ENCODE peak calls at places on chromosomes 16 and 17, in seven cellular contexts. E, K, W, A, N, G and P are unnamed samples.

GRCh38 chr17:78998311-78999055 is 11.1 kb downstream of the CANT1 start:
- DNase-seq in E (no peak), K (no peak), W (no peak), A (no peak), N (no peak), G (peak; percentile 96), P (no peak)

GRCh38 chr17:28743243-28744103 is at the start of gene TRAF4:
- DNase-seq in E (no peak), K (peak; percentile 96), W (peak; percentile 79), A (peak; percentile 73), N (peak; percentile 90), G (peak; percentile 92), P (no peak)

GRCh38 chr16:17237350-17237944 is 233.3 kb downstream of the XYLT1 start:
- DNase-seq in E (no peak), K (no peak), W (no peak), A (no peak), N (no peak), G (no peak), P (no peak)

GRCh38 chr17:48241131-48241591 is 133.6 kb downstream of the SNX11 start:
- DNase-seq in E (peak; percentile 47), K (peak; percentile 74), W (peak; percentile 88), A (no peak), N (peak; percentile 52), G (no peak), P (peak; percentile 54)

GRCh38 chr16:57752203-57752580 is 16.6 kb downstream of the KATNB1 start:
- DNase-seq in E (no peak), K (no peak), W (no peak), A (no peak), N (no peak), G (no peak), P (no peak)

GRCh38 chr16:87874639-87875472 is 5.5 kb upstream of the SLC7A5 start:
- DNase-seq in E (no peak), K (no peak), W (no peak), A (no peak), N (peak; percentile 29), G (no peak), P (no peak)

GRCh38 chr17:42920922-42921321 is 20.3 kb downstream of the G6PC1 start:
- DNase-seq in E (no peak), K (no peak), W (no peak), A (peak; percentile 18), N (no peak), G (no peak), P (no peak)

GRCh38 chr16:20023190-20023589 is 50.5 kb downstream of the GPR139 start:
- DNase-seq in E (no peak), K (no peak), W (no peak), A (peak; percentile 32), N (peak; percentile 13), G (no peak), P (no peak)

GRCh38 chr16:28193530-28194423 is 18.0 kb downstream of the XPO6 start:
- DNase-seq in E (no peak), K (no peak), W (no peak), A (no peak), N (no peak), G (no peak), P (no peak)

GRCh38 chr17:81877569-81877968 is 6.4 kb upstream of the ARHGDIA start:
- DNase-seq in E (no peak), K (no peak), W (no peak), A (no peak), N (no peak), G (no peak), P (no peak)

GRCh38 chr17:40553694-40554534 is 11.4 kb downstream of the CCR7 start:
- DNase-seq in E (no peak), K (no peak), W (no peak), A (peak; percentile 48), N (peak; percentile 81), G (no peak), P (no peak)

GRCh38 chr17:35467824-35468223 is 19.3 kb upstream of the SLFN13 start:
- DNase-seq in E (no peak), K (no peak), W (no peak), A (no peak), N (no peak), G (no peak), P (no peak)

GRCh38 chr16:85752511-85753420 is 1.9 kb upstream of the C16orf74 start:
- DNase-seq in E (no peak), K (no peak), W (no peak), A (peak; percentile 49), N (peak; percentile 64), G (peak; percentile 54), P (no peak)

GRCh38 chr16:30113031-30113710 is at the start of gene GDPD3:
- DNase-seq in E (no peak), K (no peak), W (no peak), A (peak; percentile 39), N (peak; percentile 76), G (no peak), P (no peak)

DNA sequence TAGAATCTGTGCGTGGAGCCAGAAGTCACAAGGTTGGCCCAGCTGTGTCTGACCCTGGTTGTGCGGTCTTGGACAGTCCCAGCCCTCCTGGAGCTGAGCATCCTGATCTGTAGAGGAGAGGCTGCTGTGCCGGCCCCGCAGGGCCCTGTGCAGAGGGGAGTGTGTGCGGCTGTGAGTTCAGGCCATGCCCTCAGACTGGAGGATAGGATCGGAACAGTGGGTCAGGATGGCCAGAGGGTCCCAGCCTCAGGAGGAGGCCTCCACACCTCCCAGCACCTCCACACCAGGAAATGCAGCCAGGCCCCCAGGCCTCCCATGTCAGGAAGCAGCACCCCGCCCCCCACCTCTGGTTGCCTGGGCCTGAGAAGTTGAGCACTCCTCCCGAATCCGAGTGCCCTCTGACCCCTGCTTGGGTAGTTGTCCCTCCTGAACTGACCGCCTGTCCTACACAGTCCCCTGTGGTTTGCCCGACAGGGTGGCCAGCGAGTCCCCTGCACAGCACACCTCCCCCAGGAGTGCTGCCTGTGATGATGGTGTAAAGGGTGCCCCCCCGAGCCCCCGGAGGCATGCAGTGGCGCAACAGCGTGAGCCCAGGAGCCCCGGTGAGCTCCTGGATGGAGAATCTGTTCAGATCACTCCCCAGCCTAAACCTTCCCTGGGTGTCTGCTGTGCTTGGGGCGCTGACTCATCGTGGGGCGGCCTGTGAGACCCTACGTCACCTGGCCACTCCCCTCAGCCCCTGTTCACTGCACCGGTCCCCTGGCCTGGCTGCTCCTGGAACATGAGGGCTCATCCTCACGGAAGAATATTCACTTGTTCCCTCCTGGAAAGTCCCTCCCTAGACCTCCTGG is 285.2 kb downstream of the SEC14L1 start:
- DNase-seq in E (no peak), K (peak; percentile 97), W (no peak), A (no peak), N (peak; percentile 88), G (peak; percentile 54), P (no peak)
- TF ChIP-seq REST in E (no peak), K (no peak), W (no peak), A (no peak), N (no peak), G (no peak), P (no peak)

GRCh38 chr16:2511128-2511785 is 2.5 kb upstream of the ATP6V0C start:
- DNase-seq in E (no peak), K (no peak), W (no peak), A (no peak), N (peak; percentile 82), G (no peak), P (no peak)

GRCh38 chr16:2511996-2512919 is 1.5 kb upstream of the ATP6V0C start:
- DNase-seq in E (no peak), K (no peak), W (no peak), A (no peak), N (no peak), G (no peak), P (no peak)

GRCh38 chr16:2513405-2514332 is at the start of gene ATP6V0C:
- DNase-seq in E (no peak), K (peak; percentile 86), W (peak; percentile 77), A (peak; percentile 83), N (peak; percentile 89), G (peak; percentile 97), P (peak; percentile 40)

GRCh38 chr16:2514333-2515179 is 804 bp downstream of the ATP6V0C start:
- DNase-seq in E (no peak), K (no peak), W (no peak), A (no peak), N (peak; percentile 79), G (no peak), P (no peak)

GRCh38 chr16:2512920-2513404 is 790 bp upstream of the ATP6V0C start:
- DNase-seq in E (no peak), K (no peak), W (no peak), A (no peak), N (peak; percentile 37), G (peak; percentile 58), P (no peak)
- TF ChIP-seq CTCF in E (no peak), K (no peak), W (no peak), A (peak; percentile 66), N (no peak), G (peak; percentile 26), P (no peak)

DNA sequence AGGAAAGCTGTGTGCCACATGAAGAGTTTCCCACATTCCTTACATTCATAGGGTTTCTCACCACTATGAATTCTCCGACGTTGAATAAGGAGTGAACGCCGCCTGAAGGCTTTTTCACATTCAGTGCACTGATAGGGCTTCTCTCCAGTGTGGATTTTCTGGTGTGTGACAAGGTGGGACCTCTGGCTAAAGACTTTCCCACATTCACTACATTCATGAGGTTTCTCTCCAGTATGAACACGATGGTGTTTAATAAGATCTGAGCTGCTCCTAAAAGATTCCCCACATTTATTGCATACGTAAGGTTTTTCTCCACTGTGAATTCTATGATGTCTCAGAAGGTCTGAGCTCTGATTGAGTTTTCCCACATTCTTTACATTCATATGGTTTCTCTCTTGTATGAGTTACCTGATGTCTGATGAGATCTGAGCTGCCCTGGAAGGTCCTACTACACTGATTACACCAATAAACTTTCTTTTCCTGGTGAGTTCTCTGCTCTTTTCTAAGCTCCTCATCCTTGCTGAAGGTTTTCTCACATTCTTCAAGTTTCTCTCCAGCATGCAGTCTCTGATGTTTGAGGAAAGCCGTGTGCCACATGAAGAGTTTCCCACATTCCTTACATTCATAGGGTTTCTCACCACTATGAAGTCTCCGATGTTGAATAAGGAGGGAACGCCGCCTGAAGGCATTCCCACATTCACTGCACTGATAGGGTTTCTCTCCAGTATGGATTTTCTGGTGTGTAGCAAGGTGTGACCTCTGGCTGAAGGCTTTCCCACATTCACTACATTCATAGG is 10.0 kb downstream of the ZNF594 start:
- DNase-seq in E (no peak), K (no peak), W (no peak), A (no peak), N (no peak), G (no peak), P (no peak)
- H3K9me3 ChIP-seq in E (peaks cover 63% of the 10 kb centered on the region), K (peaks cover 100% of the 10 kb centered on the region), W (peaks cover 59% of the 10 kb centered on the region), A (peaks cover 31% of the 10 kb centered on the region), N (peaks cover 25% of the 10 kb centered on the region), G (peaks cover 74% of the 10 kb centered on the region), P (peaks cover 56% of the 10 kb centered on the region)

GRCh38 chr16:65176603-65177002 is 54.7 kb upstream of the CDH11 start:
- DNase-seq in E (no peak), K (no peak), W (no peak), A (no peak), N (no peak), G (no peak), P (no peak)
- TF ChIP-seq REST in E (no peak), K (no peak), W (no peak), A (no peak), N (no peak), G (no peak), P (no peak)